ENCODE peak calls at places on chromosomes 11 and 22, in seven cellular contexts. R is upper lobe of right lung, U is WERI-Rb-1, X is kidney epithelial cell, Y is fibroblast of the aortic adventitia, I is ovary, M is IMR-90. K is an unnamed sample.

GRCh38 chr22:36384766-36385400 is 2.9 kb downstream of the MYH9 start:
- DNase-seq in U (no peak), M (no peak), I (no peak), R (no peak), Y (peak), X (no peak), K (peak)

GRCh38 chr11:65129649-65130441 is 4.5 kb downstream of the SYVN1 start:
- DNase-seq in U (no peak), X (no peak), M (no peak), R (peak), Y (no peak), I (no peak), K (no peak)

GRCh38 chr11:3837793-3838192 is 3.0 kb downstream of the RHOG start:
- DNase-seq in I (no peak), X (no peak), R (no peak), Y (no peak), U (no peak), M (no peak), K (no peak)

GRCh38 chr22:17807571-17808410 is 33.5 kb upstream of the BID start:
- DNase-seq in X (no peak), U (no peak), R (peak), M (peak), I (no peak), Y (peak), K (no peak)

GRCh38 chr11:33941637-33942160 is 49.8 kb upstream of the LMO2 start:
- DNase-seq in M (no peak), I (no peak), U (no peak), Y (peak), R (no peak), X (no peak), K (no peak)

GRCh38 chr11:108370315-108370714 is 97.0 kb downstream of the C11orf65 start:
- DNase-seq in M (no peak), Y (no peak), R (no peak), I (no peak), X (no peak), U (no peak), K (no peak)

GRCh38 chr11:12410006-12410728 is 32.8 kb downstream of the PARVA start:
- DNase-seq in I (no peak), U (peak), X (no peak), Y (peak), R (no peak), M (peak), K (no peak)

GRCh38 chr11:110470716-110471115 is 41.0 kb downstream of the FDX1 start:
- DNase-seq in R (no peak), M (peak), I (no peak), Y (peak), X (no peak), U (no peak), K (no peak)

GRCh38 chr11:64602466-64603070 is 11.5 kb downstream of the SLC22A12 start:
- DNase-seq in U (no peak), I (no peak), Y (no peak), M (no peak), R (no peak), X (no peak), K (no peak)

GRCh38 chr11:293852-294661 is 5.1 kb downstream of the PGGHG start:
- DNase-seq in Y (no peak), X (no peak), M (no peak), I (no peak), R (peak), U (no peak), K (no peak)

GRCh38 chr11:69962152-69962551 is 116.0 kb upstream of the ANO1 start:
- DNase-seq in Y (no peak), U (no peak), X (no peak), I (no peak), M (peak), R (no peak), K (no peak)

GRCh38 chr11:61357233-61357893 is 4.3 kb downstream of the CYB561A3 start:
- DNase-seq in U (no peak), X (no peak), I (no peak), M (no peak), R (no peak), Y (no peak), K (no peak)

GRCh38 chr11:95625164-95626017 is 164.2 kb downstream of the FAM76B start:
- DNase-seq in X (no peak), R (no peak), Y (no peak), M (no peak), I (no peak), U (no peak), K (no peak)

GRCh38 chr22:36914383-36914752 is 940 bp downstream of the CSF2RB start:
- DNase-seq in I (no peak), Y (no peak), X (no peak), R (no peak), M (no peak), U (no peak), K (no peak)

GRCh38 chr11:64723907-64724862 is 1.2 kb upstream of the NRXN2 start:
- DNase-seq in X (no peak), M (no peak), I (no peak), R (peak), Y (no peak), U (no peak), K (no peak)

GRCh38 chr11:71186861-71187260 is 65.5 kb downstream of the SHANK2 start:
- DNase-seq in R (peak), U (no peak), I (no peak), M (no peak), Y (no peak), X (no peak), K (no peak)

GRCh38 chr11:58629857-58630256 is 7.4 kb downstream of the CNTF start:
- DNase-seq in X (no peak), Y (peak), I (no peak), M (peak), U (no peak), R (no peak), K (no peak)

GRCh38 chr22:29257751-29258181 is 10.0 kb downstream of the RHBDD3 start:
- DNase-seq in U (no peak), I (peak), M (no peak), R (no peak), Y (no peak), X (no peak), K (no peak)

GRCh38 chr11:898540-899190 is 11.9 kb downstream of the CHID1 start:
- DNase-seq in R (no peak), U (peak), I (no peak), X (no peak), M (no peak), Y (peak), K (no peak)

GRCh38 chr11:86091566-86091965 is 22.7 kb upstream of the PICALM start:
- DNase-seq in Y (peak), M (peak), U (no peak), R (no peak), I (no peak), X (no peak), K (no peak)

GRCh38 chr11:64139045-64139444 is 26.9 kb downstream of the MACROD1 start:
- DNase-seq in M (no peak), X (no peak), R (no peak), I (no peak), U (no peak), Y (no peak), K (no peak)

GRCh38 chr11:15968461-15969130 is 387.8 kb downstream of the SOX6 start:
- DNase-seq in R (no peak), U (no peak), I (no peak), Y (no peak), M (no peak), X (no peak), K (no peak)

GRCh38 chr11:790721-791564 is 1.1 kb upstream of the CEND1 start:
- DNase-seq in Y (peak), M (no peak), U (no peak), X (no peak), I (no peak), R (no peak), K (no peak)

GRCh38 chr11:34049058-34049457 is 2.5 kb upstream of the CAPRIN1 start:
- DNase-seq in U (no peak), I (no peak), M (no peak), Y (no peak), X (no peak), R (no peak), K (no peak)

GRCh38 chr11:28209906-28210305 is 101.7 kb downstream of the METTL15 start:
- DNase-seq in I (no peak), R (no peak), M (no peak), U (no peak), X (no peak), Y (peak), K (no peak)

GRCh38 chr11:33829430-33830141 is 55.3 kb upstream of the FBXO3 start:
- DNase-seq in R (no peak), I (peak), Y (peak), M (peak), U (peak), X (peak), K (peak)

GRCh38 chr11:67468509-67468834 is 579 bp downstream of the TMEM134 start:
- DNase-seq in R (no peak), M (no peak), X (no peak), I (no peak), U (no peak), Y (no peak), K (no peak)

GRCh38 chr22:23283591-23284503 is 103.5 kb downstream of the BCR start:
- DNase-seq in U (no peak), R (no peak), M (no peak), I (no peak), X (no peak), Y (no peak), K (no peak)

GRCh38 chr11:62054484-62055121 is 69.2 kb upstream of the INCENP start:
- DNase-seq in R (no peak), X (no peak), U (peak), Y (peak), I (no peak), M (peak), K (no peak)

GRCh38 chr11:61141601-61142028 is 19.6 kb downstream of the VPS37C start:
- DNase-seq in R (peak), M (no peak), X (no peak), U (no peak), Y (no peak), I (no peak), K (no peak)

GRCh38 chr11:111355956-111356659 is 23.0 kb downstream of the POU2AF1 start:
- DNase-seq in M (no peak), I (no peak), U (no peak), Y (no peak), X (no peak), R (no peak), K (no peak)

GRCh38 chr11:35343033-35343598 is 76.2 kb downstream of the SLC1A2 start:
- DNase-seq in R (no peak), M (no peak), Y (no peak), X (no peak), U (no peak), I (no peak), K (no peak)

GRCh38 chr11:76707293-76707825 is 36.8 kb upstream of the LRRC32 start:
- DNase-seq in M (no peak), R (no peak), X (no peak), U (no peak), Y (no peak), I (no peak), K (no peak)

GRCh38 chr22:48299801-48300200 is 1527.9 kb downstream of the BRD1 start:
- DNase-seq in X (no peak), M (no peak), I (no peak), Y (no peak), U (no peak), R (peak), K (no peak)

GRCh38 chr22:40009231-40009769 is 14.5 kb downstream of the FAM83F start:
- DNase-seq in R (no peak), Y (no peak), M (peak), I (no peak), U (peak), X (no peak), K (no peak)

GRCh38 chr11:114482114-114482513 is 42.8 kb downstream of the REXO2 start:
- DNase-seq in Y (peak), M (no peak), X (no peak), U (no peak), R (no peak), I (no peak), K (no peak)

GRCh38 chr22:50576070-50576469 is 2.2 kb downstream of the CPT1B start:
- DNase-seq in X (peak), R (no peak), U (peak), Y (peak), M (peak), I (no peak), K (no peak)

GRCh38 chr11:93986716-93987115 is 34.4 kb upstream of the HEPHL1 start:
- DNase-seq in X (peak), U (no peak), I (no peak), R (peak), M (peak), Y (peak), K (no peak)